ENCODE peak calls at places on chromosomes 5 and 9, in six cellular contexts. C is nucleus accumbens; M is choroid plexus epithelial cell; F is fibroblast of lung; A is SK-N-SH; Y is stimulated activated CD4-positive, alpha-beta T cell treated with anti-CD3 and anti-CD28 coated beads, TNF-alpha, amount 100 ng/mL, for 48 hours. G is an unnamed sample.

GRCh38 chr5:176620333-176620981 is 9.9 kb downstream of the SNCB start:
- DNase-seq in A (no peak), M (peak; percentile 45), Y (no peak), C (no peak), F (no peak), G (no peak)

GRCh38 chr5:110007101-110007500 is 317.4 kb downstream of the MAN2A1 start:
- DNase-seq in M (no peak), Y (no peak), F (no peak), A (no peak), C (no peak), G (no peak)

GRCh38 chr5:133644000-133644865 is 31.9 kb upstream of the FSTL4 start:
- DNase-seq in C (no peak), A (no peak), Y (no peak), F (no peak), M (no peak), G (no peak)

GRCh38 chr5:35230043-35230611 is at the start of gene PRLR:
- DNase-seq in Y (no peak), A (peak; percentile 55), F (peak; percentile 12), C (no peak), M (peak; percentile 44), G (no peak)

GRCh38 chr9:112233769-112234168 is 58.7 kb upstream of the SUSD1 start:
- DNase-seq in Y (no peak), C (no peak), M (peak; percentile 92), F (peak; percentile 66), A (no peak), G (no peak)

GRCh38 chr9:137073992-137074399 is 3.3 kb upstream of the UAP1L1 start:
- DNase-seq in A (no peak), M (no peak), F (no peak), Y (no peak), C (no peak), G (no peak)

GRCh38 chr9:134560654-134561053 is 80.9 kb upstream of the COL5A1 start:
- DNase-seq in F (no peak), C (no peak), A (no peak), Y (no peak), M (no peak), G (no peak)

GRCh38 chr9:91905958-91906585 is 44.0 kb downstream of the ROR2 start:
- DNase-seq in A (no peak), M (no peak), C (no peak), F (no peak), Y (peak; percentile 11), G (peak; percentile 18)

GRCh38 chr5:124905256-124905655 is 158.8 kb upstream of the ZNF608 start:
- DNase-seq in M (no peak), F (no peak), C (no peak), A (no peak), Y (no peak), G (no peak)

GRCh38 chr9:112764837-112765236 is 14.3 kb downstream of the SNX30 start:
- DNase-seq in Y (no peak), F (no peak), C (no peak), M (no peak), A (no peak), G (no peak)

GRCh38 chr9:125391704-125392103 is 130.1 kb downstream of the GAPVD1 start:
- DNase-seq in A (no peak), F (peak; percentile 31), Y (no peak), C (no peak), M (no peak), G (no peak)

GRCh38 chr5:148540636-148541035 is 113.7 kb downstream of the HTR4 start:
- DNase-seq in F (no peak), M (no peak), A (no peak), Y (no peak), C (no peak), G (no peak)

GRCh38 chr5:65861830-65862241 is 64.5 kb upstream of the ERBIN start:
- DNase-seq in A (no peak), F (peak; percentile 94), Y (no peak), M (peak; percentile 87), C (no peak), G (no peak)

GRCh38 chr5:170630711-170631141 is 126.9 kb downstream of the KCNIP1 start:
- DNase-seq in Y (no peak), A (no peak), F (no peak), C (no peak), M (no peak), G (no peak)

GRCh38 chr5:172903790-172904189 is 55.4 kb upstream of the RPL26L1 start:
- DNase-seq in F (peak; percentile 96), M (peak; percentile 96), C (no peak), Y (no peak), A (peak; percentile 39), G (no peak)

GRCh38 chr9:132164604-132165362 is 2.9 kb downstream of the NTNG2 start:
- DNase-seq in Y (no peak), C (no peak), A (no peak), F (no peak), M (peak; percentile 83), G (no peak)

GRCh38 chr5:62771331-62771730 is 192.7 kb downstream of the LRRC70 start:
- DNase-seq in M (no peak), A (no peak), C (no peak), F (no peak), Y (no peak), G (no peak)

GRCh38 chr9:126833710-126834345 is 26.6 kb upstream of the ZBTB34 start:
- DNase-seq in Y (no peak), M (no peak), A (no peak), C (no peak), F (no peak), G (no peak)

GRCh38 chr9:105318729-105319513 is 74.5 kb downstream of the SLC44A1 start:
- DNase-seq in F (no peak), Y (no peak), M (no peak), A (no peak), C (no peak), G (no peak)

GRCh38 chr5:132391247-132391646 is 21.7 kb downstream of the SLC22A5 start:
- DNase-seq in Y (no peak), M (no peak), A (no peak), C (no peak), F (no peak), G (no peak)

GRCh38 chr9:109781541-109782197 is 1.7 kb downstream of the PALM2AKAP2 start:
- DNase-seq in M (peak; percentile 18), Y (no peak), F (peak; percentile 35), A (no peak), C (no peak), G (no peak)

GRCh38 chr9:26260238-26260637 is 582.0 kb upstream of the TUSC1 start:
- DNase-seq in Y (no peak), M (peak; percentile 7), A (no peak), F (peak; percentile 63), C (no peak), G (no peak)

GRCh38 chr9:71121275-71122168 is at the start of gene TRPM3:
- DNase-seq in F (no peak), M (no peak), A (no peak), Y (no peak), C (no peak), G (no peak)

GRCh38 chr9:34570422-34571179 is 18.9 kb downstream of the CNTFR start:
- DNase-seq in Y (no peak), M (no peak), F (no peak), A (peak; percentile 78), C (no peak), G (no peak)

GRCh38 chr9:134969401-134969800 is 51.7 kb upstream of the FCN1 start:
- DNase-seq in F (no peak), M (no peak), A (no peak), Y (no peak), C (no peak), G (no peak)

GRCh38 chr5:164728733-164729132 is 1223.3 kb downstream of the MAT2B start:
- DNase-seq in M (no peak), C (no peak), A (no peak), F (no peak), Y (no peak), G (no peak)

GRCh38 chr5:52822437-52822836 is 34.7 kb downstream of the ITGA1 start:
- DNase-seq in C (peak; percentile 2), A (no peak), F (no peak), Y (no peak), M (no peak), G (no peak)

GRCh38 chr5:72517961-72518690 is 10.9 kb upstream of the ZNF366 start:
- DNase-seq in Y (no peak), F (peak; percentile 44), M (peak; percentile 44), C (no peak), A (no peak), G (no peak)